ENCODE peak calls at places on chromosomes 6 and 20, in six cellular contexts. P, V, H, Y, L and B are unnamed samples. For H3K4me1 and H3K9me3, the result is how much of the 10 kb centered on the place peaks cover.

GRCh38 chr6:166058064-166058739 is 109.4 kb downstream of the TBXT start:
- DNase-seq in V (no peak), P (no peak), Y (peak), L (no peak), H (peak), B (no peak)

GRCh38 chr6:136526196-136526930 is 23.9 kb downstream of the MAP7 start:
- DNase-seq in L (no peak), V (no peak), H (peak), P (no peak), Y (peak), B (no peak)

GRCh38 chr6:159110013-159110412 is 59.2 kb upstream of the FNDC1 start:
- DNase-seq in P (no peak), Y (peak), V (no peak), H (no peak), L (no peak), B (no peak)

GRCh38 chr6:53361549-53362031 is 12.8 kb upstream of the ELOVL5 start:
- DNase-seq in H (no peak), P (no peak), Y (no peak), V (peak), L (peak), B (no peak)

GRCh38 chr6:41648921-41649320 is 10.7 kb downstream of the MDFI start:
- DNase-seq in V (no peak), P (no peak), L (no peak), Y (no peak), H (peak), B (no peak)

GRCh38 chr6:139418426-139419132 is 44.1 kb upstream of the CITED2 start:
- DNase-seq in V (no peak), L (no peak), H (no peak), P (no peak), Y (no peak), B (no peak)

GRCh38 chr20:38885357-38885756 is 40.9 kb upstream of the FAM83D start:
- DNase-seq in P (no peak), V (no peak), Y (no peak), H (no peak), L (no peak), B (no peak)

GRCh38 chr6:22173311-22173710 is 123.5 kb downstream of the PRL start:
- DNase-seq in H (no peak), L (no peak), P (no peak), Y (no peak), V (no peak), B (no peak)

GRCh38 chr6:6806793-6807518 is 218.4 kb downstream of the LY86 start:
- DNase-seq in Y (no peak), P (no peak), L (no peak), V (no peak), H (no peak), B (no peak)

GRCh38 chr6:30238178-30238795 is 25.1 kb upstream of the TRIM26 start:
- DNase-seq in Y (peak), P (no peak), H (no peak), L (no peak), V (no peak), B (no peak)

GRCh38 chr6:170553686-170554085 is 483 bp upstream of the TBP start:
- DNase-seq in V (no peak), H (no peak), P (no peak), L (no peak), Y (peak), B (no peak)

GRCh38 chr6:105791569-105792318 is 294.4 kb upstream of the PRDM1 start:
- DNase-seq in V (no peak), L (no peak), Y (no peak), H (no peak), P (no peak), B (no peak)

GRCh38 chr6:17987576-17988421 is at the start of gene KIF13A:
- DNase-seq in V (no peak), P (peak), L (no peak), Y (peak), H (peak), B (no peak)

GRCh38 chr6:125827788-125828313 is 37.1 kb downstream of the NCOA7 start:
- DNase-seq in Y (no peak), H (no peak), V (no peak), L (no peak), P (no peak), B (no peak)

GRCh38 chr6:85726206-85726605 is 83.5 kb upstream of the SYNCRIP start:
- DNase-seq in P (no peak), L (no peak), Y (no peak), H (no peak), V (no peak), B (no peak)

GRCh38 chr6:129181001-129181400 is 298.1 kb downstream of the LAMA2 start:
- DNase-seq in V (no peak), L (no peak), Y (no peak), P (no peak), H (no peak), B (no peak)
- H3K4me1 ChIP-seq in V (under half), L (under half), Y (under half), P (under half), H (under half), B (under half)

GRCh38 chr6:168469198-168469943 is 28.4 kb downstream of the SMOC2 start:
- DNase-seq in P (no peak), L (no peak), Y (no peak), H (no peak), V (no peak), B (no peak)
- H3K9me3 ChIP-seq in P (under half), L (under half), Y (under half), H (under half), V (under half), B (under half)

GRCh38 chr6:39821014-39821738 is 29.0 kb downstream of the DAAM2 start:
- DNase-seq in P (no peak), L (no peak), Y (no peak), V (no peak), H (no peak), B (no peak)
- H3K4me1 ChIP-seq in P (under half), L (under half), Y (under half), V (under half), H (under half), B (half or more)

DNA sequence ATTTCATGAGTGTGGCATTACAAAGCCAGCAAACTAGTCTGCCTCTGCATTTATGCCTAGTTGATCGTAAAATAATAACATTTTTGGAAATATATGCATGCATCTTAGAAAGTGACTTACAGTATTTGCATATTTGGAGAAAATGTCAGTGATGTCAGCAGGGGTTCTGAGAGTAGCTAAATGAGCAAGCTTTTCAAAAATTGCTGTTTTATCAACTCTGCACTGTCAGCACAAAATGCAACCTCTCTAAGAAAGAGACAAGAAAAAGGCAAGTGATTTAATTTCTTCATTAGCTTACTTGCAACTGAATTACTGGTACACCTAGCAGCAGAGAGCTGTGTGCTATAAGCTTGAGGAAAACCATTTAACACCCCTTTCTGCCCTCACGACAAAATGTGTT is 632.5 kb upstream of the MMS22L start:
- DNase-seq in Y (no peak), L (no peak), H (no peak), V (no peak), P (no peak), B (no peak)
- H3K9me3 ChIP-seq in Y (under half), L (under half), H (under half), V (under half), P (under half), B (under half)

GRCh38 chr20:3802524-3803239 is 6.6 kb downstream of the CDC25B start:
- DNase-seq in H (no peak), L (no peak), Y (no peak), V (no peak), P (no peak), B (no peak)
- H3K4me1 ChIP-seq in H (under half), L (under half), Y (under half), V (half or more), P (under half), B (half or more)

DNA sequence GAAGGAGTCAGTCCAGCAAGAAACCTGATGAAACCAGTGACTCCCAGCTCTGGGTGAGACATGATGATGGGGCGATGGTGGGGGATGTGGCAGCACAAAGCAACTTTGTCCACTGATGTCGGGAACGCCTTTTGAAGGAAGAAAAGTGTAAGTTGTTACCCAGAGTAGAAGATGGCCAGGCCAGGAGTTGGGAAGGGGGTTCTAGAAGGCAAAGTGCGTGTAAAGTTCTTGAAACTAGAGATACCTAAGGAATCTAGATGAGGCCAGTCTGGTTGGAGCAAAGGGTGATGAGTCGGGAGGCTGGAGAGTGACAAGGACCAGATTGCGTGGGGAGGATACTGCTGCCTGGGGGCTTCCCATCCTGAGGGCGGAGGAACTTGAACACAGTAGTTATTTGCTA is 117.0 kb downstream of the PHACTR3 start:
- DNase-seq in L (no peak), V (no peak), Y (no peak), P (no peak), H (no peak), B (no peak)
- H3K9me3 ChIP-seq in L (under half), V (under half), Y (under half), P (under half), H (under half), B (under half)

GRCh38 chr6:81002126-81002525 is 750.4 kb downstream of the TENT5A start:
- DNase-seq in H (no peak), P (no peak), V (no peak), L (no peak), Y (no peak), B (no peak)

GRCh38 chr6:81003894-81004293 is 748.6 kb downstream of the TENT5A start:
- DNase-seq in Y (no peak), P (no peak), H (no peak), L (no peak), V (no peak), B (no peak)

GRCh38 chr6:81003156-81003555 is 749.3 kb downstream of the TENT5A start:
- DNase-seq in P (no peak), L (no peak), H (no peak), Y (no peak), V (no peak), B (no peak)
- H3K4me1 ChIP-seq in P (under half), L (under half), H (under half), Y (under half), V (under half), B (under half)

GRCh38 chr6:34512738-34513115 is 43.4 kb downstream of the SPDEF start:
- DNase-seq in Y (no peak), H (no peak), L (no peak), P (no peak), V (no peak), B (no peak)

GRCh38 chr6:34511923-34512737 is 44.0 kb downstream of the SPDEF start:
- DNase-seq in H (no peak), Y (no peak), L (no peak), V (no peak), P (no peak), B (no peak)

GRCh38 chr6:34510299-34510698 is 44.4 kb downstream of the PACSIN1 start:
- DNase-seq in P (no peak), L (no peak), Y (no peak), H (no peak), V (no peak), B (no peak)

GRCh38 chr6:34509782-34510181 is 43.9 kb downstream of the PACSIN1 start:
- DNase-seq in L (no peak), P (no peak), H (no peak), Y (no peak), V (no peak), B (no peak)

GRCh38 chr6:34511214-34511922 is 44.8 kb downstream of the SPDEF start:
- DNase-seq in V (no peak), H (no peak), P (no peak), Y (no peak), L (no peak), B (no peak)
- H3K9me3 ChIP-seq in V (under half), H (under half), P (under half), Y (under half), L (under half), B (under half)